ENCODE peak calls at places on chromosomes 5 and 9, in ten cellular contexts. X is tibial nerve; Z is gastrocnemius medialis; T is GM06990; G is SK-N-SH; M is foreskin fibroblast; D is CD4-positive, CD25-positive, alpha-beta regulatory T cell; H is right atrium auricular region; K is upper lobe of right lung; Y is IMR-90. S is an unnamed sample.

GRCh38 chr5:146877178-146877681 is 1.3 kb downstream of the PPP2R2B start:
- DNase-seq in X (no peak), Z (no peak), T (no peak), G (no peak), M (no peak), D (no peak), H (no peak), K (no peak), Y (no peak), S (no peak)

GRCh38 chr5:89037090-89037489 is 154.1 kb upstream of the MEF2C start:
- DNase-seq in X (no peak), Z (no peak), T (no peak), G (no peak), M (peak; percentile 85), D (no peak), H (no peak), K (no peak), Y (peak; percentile 51), S (no peak)

GRCh38 chr5:178237431-178238312 is 5.1 kb upstream of the PHYKPL start:
- DNase-seq in X (no peak), Z (no peak), T (no peak), G (no peak), M (no peak), D (no peak), H (no peak), K (no peak), Y (peak; percentile 15), S (no peak)

GRCh38 chr5:25090275-25090674 is 445.5 kb upstream of the CDH10 start:
- DNase-seq in X (no peak), Z (no peak), T (no peak), G (no peak), M (no peak), D (no peak), H (no peak), K (no peak), Y (no peak), S (no peak)

GRCh38 chr9:125683486-125683885 is 23.5 kb downstream of the MAPKAP1 start:
- DNase-seq in X (no peak), Z (no peak), T (no peak), G (no peak), M (peak; percentile 35), D (no peak), H (no peak), K (no peak), Y (peak; percentile 86), S (no peak)

GRCh38 chr9:120109242-120109641 is 470.7 kb downstream of the CDK5RAP2 start:
- DNase-seq in X (no peak), Z (no peak), T (no peak), G (peak; percentile 50), M (no peak), D (no peak), H (no peak), K (no peak), Y (no peak), S (no peak)

GRCh38 chr9:98375138-98375726 is 119.8 kb upstream of the TBC1D2 start:
- DNase-seq in X (no peak), Z (no peak), T (no peak), G (no peak), M (peak; percentile 82), D (no peak), H (no peak), K (no peak), Y (peak; percentile 93), S (no peak)

GRCh38 chr5:15737036-15737821 is 237.2 kb downstream of the FBXL7 start:
- DNase-seq in X (no peak), Z (no peak), T (no peak), G (peak; percentile 76), M (peak; percentile 30), D (no peak), H (no peak), K (no peak), Y (peak; percentile 26), S (no peak)

GRCh38 chr5:144205141-144205551 is 34.5 kb downstream of the KCTD16 start:
- DNase-seq in X (no peak), Z (no peak), T (no peak), G (peak; percentile 65), M (peak; percentile 31), D (no peak), H (no peak), K (peak; percentile 63), Y (peak; percentile 50), S (peak; percentile 17)

GRCh38 chr5:144203750-144204596 is 33.3 kb downstream of the KCTD16 start:
- DNase-seq in X (peak; percentile 20), Z (no peak), T (no peak), G (peak; percentile 34), M (peak; percentile 53), D (peak; percentile 16), H (no peak), K (no peak), Y (peak; percentile 82), S (no peak)

GRCh38 chr5:144209421-144209820 is 38.7 kb downstream of the KCTD16 start:
- DNase-seq in X (no peak), Z (no peak), T (no peak), G (no peak), M (no peak), D (no peak), H (no peak), K (no peak), Y (no peak), S (no peak)

GRCh38 chr5:144207875-144208444 is 37.3 kb downstream of the KCTD16 start:
- DNase-seq in X (no peak), Z (no peak), T (no peak), G (no peak), M (no peak), D (no peak), H (no peak), K (no peak), Y (no peak), S (no peak)

GRCh38 chr5:144206136-144206535 is 35.5 kb downstream of the KCTD16 start:
- DNase-seq in X (no peak), Z (no peak), T (no peak), G (no peak), M (no peak), D (no peak), H (no peak), K (no peak), Y (peak; percentile 51), S (no peak)
- H3K4me3 ChIP-seq in X (no peak overlapping the region), Z (no peak overlapping the region), T (no peak overlapping the region), G (no peak overlapping the region), M (no peak overlapping the region), D (no peak overlapping the region), H (no peak overlapping the region), K (peak overlapping the region; percentile 49), Y (no peak overlapping the region), S (no peak overlapping the region)

GRCh38 chr9:87567988-87568800 is 70.5 kb downstream of the DAPK1 start:
- DNase-seq in X (no peak), Z (no peak), T (no peak), G (no peak), M (no peak), D (no peak), H (no peak), K (no peak), Y (no peak), S (no peak)

GRCh38 chr9:87569008-87569908 is 71.6 kb downstream of the DAPK1 start:
- DNase-seq in X (no peak), Z (no peak), T (no peak), G (peak; percentile 82), M (no peak), D (no peak), H (no peak), K (no peak), Y (no peak), S (no peak)

GRCh38 chr9:87570000-87570834 is 72.5 kb downstream of the DAPK1 start:
- DNase-seq in X (no peak), Z (no peak), T (no peak), G (no peak), M (no peak), D (no peak), H (no peak), K (no peak), Y (no peak), S (no peak)

GRCh38 chr9:87567047-87567446 is 69.4 kb downstream of the DAPK1 start:
- DNase-seq in X (no peak), Z (no peak), T (no peak), G (peak; percentile 74), M (no peak), D (no peak), H (no peak), K (no peak), Y (no peak), S (no peak)

DNA sequence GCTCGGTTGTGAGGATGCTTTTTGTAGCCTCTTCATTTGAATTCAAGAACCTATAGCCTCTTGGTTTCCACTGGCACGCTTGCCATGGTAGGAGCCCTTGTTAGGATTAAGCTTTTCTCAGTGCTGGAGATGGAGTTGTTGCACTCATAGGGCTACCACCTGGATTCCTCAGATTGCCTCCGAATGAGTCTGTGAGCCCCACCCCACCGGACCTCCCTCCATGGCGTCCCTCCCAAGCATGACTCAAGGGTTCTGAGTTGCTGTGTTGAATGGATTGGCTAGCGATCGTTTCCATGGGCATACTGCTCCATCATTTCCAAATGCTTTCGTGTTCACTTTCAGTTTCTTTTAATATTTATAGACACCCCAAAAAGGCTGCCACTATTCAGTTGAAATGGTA is 69.9 kb downstream of the DAPK1 start:
- DNase-seq in X (no peak), Z (no peak), T (no peak), G (no peak), M (no peak), D (no peak), H (no peak), K (no peak), Y (no peak), S (no peak)
- H3K4me3 ChIP-seq in X (no peak overlapping the region), Z (no peak overlapping the region), T (no peak overlapping the region), G (no peak overlapping the region), M (no peak overlapping the region), D (no peak overlapping the region), H (no peak overlapping the region), K (no peak overlapping the region), Y (no peak overlapping the region), S (no peak overlapping the region)

GRCh38 chr5:79511945-79512493 is 1.9 kb downstream of the HOMER1 start:
- DNase-seq in X (no peak), Z (no peak), T (no peak), G (no peak), M (no peak), D (no peak), H (no peak), K (no peak), Y (no peak), S (no peak)
- H3K4me3 ChIP-seq in X (no peak overlapping the region), Z (peak overlapping the region; percentile 91), T (no peak overlapping the region), G (peak overlapping the region; percentile 74), M (peak overlapping the region; percentile 78), D (no peak overlapping the region), H (peak overlapping the region; percentile 86), K (peak overlapping the region; percentile 87), Y (peak overlapping the region; percentile 49), S (peak overlapping the region; percentile 82)

DNA sequence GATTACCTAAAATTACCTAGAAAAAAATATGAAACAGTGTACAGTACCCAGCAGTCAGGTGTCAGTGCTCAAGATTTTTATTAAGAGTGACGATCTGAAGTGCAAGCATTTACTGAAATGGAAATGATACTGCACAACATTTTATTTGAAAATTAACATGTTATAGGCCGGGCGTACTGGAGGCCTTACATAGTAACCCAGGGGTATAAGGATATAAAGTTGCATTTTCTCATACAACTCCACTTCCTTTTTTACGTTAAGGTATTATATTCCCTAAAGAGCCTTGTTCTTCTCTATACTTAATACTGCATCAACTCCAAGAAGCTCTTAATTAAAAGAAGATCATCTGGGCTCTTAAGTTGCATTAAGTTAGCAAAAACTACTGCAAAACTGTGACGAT is 3.3 kb downstream of the MAT2B start:
- DNase-seq in X (no peak), Z (no peak), T (no peak), G (no peak), M (no peak), D (no peak), H (no peak), K (no peak), Y (no peak), S (no peak)
- H3K4me3 ChIP-seq in X (peak overlapping the region; percentile 21), Z (peak overlapping the region; percentile 32), T (peak overlapping the region; percentile 76), G (peak overlapping the region; percentile 30), M (no peak overlapping the region), D (peak overlapping the region; percentile 96), H (peak overlapping the region; percentile 13), K (peak overlapping the region; percentile 25), Y (peak overlapping the region; percentile 23), S (peak overlapping the region; percentile 41)

GRCh38 chr5:114858964-114859363 is 310.7 kb downstream of the TRIM36 start:
- DNase-seq in X (no peak), Z (no peak), T (no peak), G (no peak), M (no peak), D (no peak), H (no peak), K (no peak), Y (no peak), S (no peak)
- H3K4me3 ChIP-seq in X (no peak overlapping the region), Z (no peak overlapping the region), T (no peak overlapping the region), G (no peak overlapping the region), M (no peak overlapping the region), D (no peak overlapping the region), H (no peak overlapping the region), K (no peak overlapping the region), Y (no peak overlapping the region), S (no peak overlapping the region)

S was measured in psoas muscle.